ENCODE peak calls at places on chromosomes 7 and 10, in seven cellular contexts. K, W, T, M, R, L and J are unnamed samples.

GRCh38 chr10:59805043-59805442 is 51.8 kb upstream of the MRLN start:
- DNase-seq in T (no peak), M (peak), L (peak), K (peak), R (no peak), W (no peak), J (peak)

GRCh38 chr10:43386549-43386948 is 15.1 kb downstream of the FXYD4 start:
- DNase-seq in L (no peak), R (no peak), T (no peak), M (no peak), K (no peak), W (no peak), J (no peak)

GRCh38 chr10:46787321-46787615 is 124.0 kb upstream of the PTPN20 start:
- DNase-seq in W (peak), K (peak), M (no peak), R (no peak), T (no peak), L (peak), J (peak)

GRCh38 chr7:127901895-127902703 is 129.1 kb downstream of the LRRC4 start:
- DNase-seq in R (no peak), L (no peak), M (no peak), T (no peak), K (no peak), W (no peak), J (no peak)

GRCh38 chr10:113576853-113577252 is 24.0 kb downstream of the HABP2 start:
- DNase-seq in L (peak), R (no peak), T (no peak), W (no peak), K (peak), M (no peak), J (no peak)

GRCh38 chr7:24971333-24972165 is 8.4 kb downstream of the OSBPL3 start:
- DNase-seq in K (peak), M (no peak), W (no peak), T (no peak), L (peak), R (peak), J (no peak)

GRCh38 chr7:157997991-157998505 is 589.6 kb downstream of the PTPRN2 start:
- DNase-seq in R (no peak), W (no peak), T (no peak), K (no peak), M (no peak), L (no peak), J (no peak)

GRCh38 chr10:11454958-11455566 is 156.4 kb downstream of the USP6NL start:
- DNase-seq in M (no peak), T (no peak), K (no peak), W (no peak), R (no peak), L (no peak), J (no peak)

GRCh38 chr10:110305767-110306451 is 1.2 kb upstream of the SMNDC1 start:
- DNase-seq in R (peak), L (peak), K (peak), T (no peak), W (peak), M (peak), J (peak)

GRCh38 chr7:77866791-77867190 is 68.2 kb downstream of the PHTF2 start:
- DNase-seq in K (peak), L (peak), T (no peak), W (no peak), R (no peak), M (no peak), J (peak)

GRCh38 chr7:150971242-150972048 is 6.7 kb downstream of the KCNH2 start:
- DNase-seq in L (no peak), T (no peak), M (no peak), W (peak), R (no peak), K (no peak), J (no peak)

GRCh38 chr7:28498636-28499035 is 86.3 kb downstream of the CREB5 start:
- DNase-seq in T (no peak), K (no peak), L (no peak), R (no peak), M (no peak), W (no peak), J (no peak)

GRCh38 chr7:69708857-69709256 is 110.6 kb downstream of the AUTS2 start:
- DNase-seq in K (no peak), R (no peak), T (no peak), M (no peak), W (no peak), L (peak), J (no peak)

GRCh38 chr10:55091691-55092328 is 290.8 kb upstream of the PCDH15 start:
- DNase-seq in K (peak), M (no peak), L (peak), T (no peak), W (no peak), R (no peak), J (no peak)

GRCh38 chr7:32298403-32299132 is 191.6 kb downstream of the LSM5 start:
- DNase-seq in R (no peak), W (no peak), T (peak), L (no peak), K (no peak), M (no peak), J (peak)

GRCh38 chr7:43572516-43573049 is 10.3 kb upstream of the STK17A start:
- DNase-seq in R (peak), T (no peak), M (no peak), L (peak), K (peak), W (no peak), J (peak)

GRCh38 chr7:131173148-131173890 is 154.4 kb upstream of the MKLN1 start:
- DNase-seq in T (no peak), L (no peak), M (no peak), K (peak), R (no peak), W (no peak), J (no peak)

GRCh38 chr7:100875356-100875751 is 451 bp downstream of the SRRT start:
- DNase-seq in T (no peak), W (peak), L (peak), K (peak), M (no peak), R (no peak), J (peak)

GRCh38 chr10:72223743-72224101 is 7.6 kb upstream of the ASCC1 start:
- DNase-seq in T (no peak), R (no peak), K (no peak), W (no peak), M (no peak), L (no peak), J (no peak)

GRCh38 chr10:72227826-72228225 is 11.8 kb upstream of the ASCC1 start:
- DNase-seq in W (no peak), R (no peak), M (no peak), K (no peak), L (no peak), T (no peak), J (no peak)

GRCh38 chr10:72229261-72230251 is 13.5 kb upstream of the ASCC1 start:
- DNase-seq in W (no peak), K (no peak), L (no peak), M (no peak), T (no peak), R (no peak), J (no peak)

GRCh38 chr10:72228318-72228751 is 12.3 kb upstream of the ASCC1 start:
- DNase-seq in T (no peak), K (no peak), M (no peak), W (no peak), L (no peak), R (no peak), J (no peak)

GRCh38 chr10:72226418-72227027 is 10.4 kb upstream of the ASCC1 start:
- DNase-seq in M (no peak), K (no peak), R (no peak), L (no peak), T (no peak), W (no peak), J (no peak)
- TF ChIP-seq CTCF in M (no peak), K (no peak), R (no peak), L (no peak), T (no peak), W (no peak), J (no peak)

GRCh38 chr10:17387861-17388503 is 66.4 kb downstream of the ST8SIA6 start:
- DNase-seq in R (peak), K (peak), L (no peak), M (no peak), T (no peak), W (no peak), J (no peak)
- H3K4me3 ChIP-seq in R (peak), K (peak), L (no peak), M (no peak), T (no peak), W (no peak), J (no peak)

DNA sequence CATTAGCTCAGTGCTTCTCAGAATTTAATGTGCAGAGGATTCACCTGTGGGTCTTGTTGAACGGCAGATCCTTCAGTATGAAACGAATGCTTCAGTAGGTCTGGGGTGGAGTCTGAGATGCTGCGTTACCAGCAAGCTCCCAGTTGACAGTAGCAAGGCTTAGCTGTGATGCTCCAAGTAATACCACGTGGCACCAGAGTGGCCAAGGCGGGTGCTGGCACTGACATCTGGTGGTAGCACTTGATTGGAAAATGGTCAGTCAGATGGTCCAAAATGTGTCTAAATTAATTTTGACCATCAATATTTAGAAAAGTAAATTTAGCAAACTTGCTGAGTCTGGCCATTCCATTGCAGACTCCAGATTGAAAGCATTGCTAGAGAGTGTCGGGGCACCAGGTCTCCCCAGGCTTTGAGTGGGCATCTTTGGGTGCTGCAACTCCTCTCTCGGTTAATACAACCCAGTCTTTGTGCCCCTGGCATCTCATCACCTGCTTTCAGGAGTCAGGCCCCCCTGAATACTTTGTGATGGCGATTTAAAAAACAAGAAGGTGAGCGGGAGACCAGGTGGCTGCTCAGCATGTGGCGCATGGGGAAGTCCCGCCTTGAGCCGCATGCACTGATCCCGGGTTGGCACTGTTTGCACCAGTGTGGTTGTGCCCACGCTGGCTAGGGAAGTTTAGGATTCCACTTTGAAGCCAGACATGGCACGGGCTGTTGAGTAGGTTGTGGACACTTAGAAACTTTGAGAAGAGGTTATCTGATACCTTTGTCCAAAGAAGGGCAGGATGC is 130.0 kb downstream of the NT5C2 start:
- DNase-seq in M (no peak), K (peak), W (no peak), R (no peak), T (no peak), L (no peak), J (no peak)
- TF ChIP-seq CTCF in M (no peak), K (peak), W (no peak), R (no peak), T (no peak), L (no peak), J (no peak)

DNA sequence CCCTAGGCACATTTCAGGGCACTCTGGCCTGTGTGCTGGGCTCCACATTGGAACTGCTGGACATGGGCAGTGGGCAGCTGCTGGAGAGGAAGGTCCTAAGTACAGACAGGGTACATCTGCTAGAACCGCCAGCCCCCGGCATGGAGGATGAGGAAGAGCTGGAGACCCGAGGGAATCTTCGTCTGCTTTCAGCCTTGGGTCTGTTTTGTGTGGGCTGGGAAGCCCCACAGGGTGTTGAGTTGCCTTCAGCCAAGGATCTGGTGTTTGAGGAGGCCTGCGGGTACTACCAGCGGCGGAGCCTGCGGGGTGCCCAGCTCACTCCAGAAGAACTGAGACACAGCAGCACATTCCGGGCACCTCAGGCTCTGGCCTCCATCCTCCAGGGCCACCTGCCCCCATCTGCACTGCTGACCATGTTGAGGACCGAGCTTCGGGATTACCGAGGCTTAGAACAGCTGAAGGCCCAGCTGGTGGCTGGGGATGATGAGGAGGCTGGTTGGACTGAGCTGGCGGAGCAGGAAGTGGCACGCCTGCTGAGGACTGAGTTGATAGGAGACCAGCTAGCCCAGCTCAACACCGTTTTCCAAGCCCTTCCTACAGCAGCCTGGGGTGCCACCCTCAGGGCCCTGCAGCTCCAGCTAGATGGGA is 1.4 kb downstream of the HPS6 start:
- DNase-seq in R (no peak), M (peak), K (no peak), W (no peak), L (no peak), T (no peak), J (no peak)
- H3K4me3 ChIP-seq in R (peak), M (peak), K (peak), W (peak), L (peak), T (peak), J (peak)

DNA sequence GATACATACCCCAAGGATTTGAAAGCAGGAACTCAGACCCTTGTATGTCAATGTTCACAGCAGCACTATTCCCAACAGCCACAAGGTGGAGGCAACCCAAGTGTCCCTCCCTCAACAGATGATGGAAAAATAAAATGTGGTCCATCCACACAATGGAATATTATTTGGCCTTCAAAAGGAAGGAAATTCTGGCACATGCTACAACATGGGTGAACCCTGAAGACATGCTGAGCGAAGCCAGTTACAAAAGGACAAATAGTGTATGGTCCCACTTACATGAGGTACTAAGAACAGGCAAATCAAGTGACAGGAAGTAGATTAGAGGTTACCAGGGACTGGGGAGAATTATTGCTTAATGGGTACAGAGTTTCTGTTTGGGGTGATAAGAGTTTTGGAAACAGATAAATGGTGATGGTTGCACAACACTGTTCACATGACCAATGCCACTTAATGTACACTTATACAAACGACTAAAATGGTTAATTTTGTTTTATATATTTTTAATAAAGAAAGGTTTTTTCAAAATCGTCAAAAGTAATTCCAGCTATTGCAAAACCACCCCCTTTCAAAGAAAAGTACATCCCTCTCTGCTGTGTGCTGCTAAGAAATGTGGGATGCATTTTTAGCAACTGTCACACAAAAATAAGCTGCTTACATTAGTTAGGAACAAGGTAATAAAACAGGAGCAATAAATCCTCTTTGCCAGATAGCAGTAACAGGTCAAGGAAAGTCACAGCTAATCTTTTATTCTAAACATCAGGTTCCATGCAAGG is 85.7 kb downstream of the GRB10 start:
- DNase-seq in R (no peak), M (no peak), K (peak), W (no peak), L (peak), T (no peak), J (peak)
- TF ChIP-seq CTCF in R (no peak), M (no peak), K (peak), W (peak), L (peak), T (peak), J (peak)

GRCh38 chr7:135964254-135964653 is 12.9 kb downstream of the MTPN start:
- DNase-seq in R (no peak), M (no peak), W (no peak), L (no peak), T (no peak), K (no peak), J (no peak)
- H3K4me3 ChIP-seq in R (no peak), M (no peak), W (no peak), L (no peak), T (no peak), K (no peak), J (no peak)

GRCh38 chr7:79357101-79357500 is 96.4 kb downstream of the MAGI2 start:
- DNase-seq in T (no peak), M (no peak), K (no peak), R (no peak), W (no peak), L (no peak), J (no peak)

GRCh38 chr7:79359827-79360226 is 93.6 kb downstream of the MAGI2 start:
- DNase-seq in L (no peak), T (no peak), K (no peak), M (no peak), R (no peak), W (no peak), J (no peak)

DNA sequence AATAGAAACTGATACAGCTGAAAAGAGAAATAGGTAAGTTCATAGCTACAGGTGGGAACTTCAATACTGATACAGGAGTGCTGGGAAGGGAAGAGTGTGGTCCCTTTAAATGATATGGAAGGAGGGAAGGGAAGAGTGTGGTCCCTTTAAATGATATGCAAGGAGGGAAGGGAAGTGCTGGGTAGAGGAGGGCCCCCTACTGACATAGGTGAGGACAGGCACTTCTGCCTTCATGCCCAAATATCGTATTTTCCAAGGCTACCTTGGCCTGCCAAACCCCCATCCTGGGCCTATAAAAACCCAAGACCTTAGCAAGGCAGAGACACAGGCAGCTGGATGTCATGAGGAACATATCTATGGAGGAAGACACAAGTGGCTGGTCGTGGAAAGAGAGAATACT is 92.3 kb downstream of the MAGI2 start:
- DNase-seq in L (peak), R (no peak), T (no peak), W (no peak), K (peak), M (no peak), J (no peak)
- TF ChIP-seq CTCF in L (peak), R (no peak), T (no peak), W (no peak), K (peak), M (no peak), J (no peak)